ENCODE peak calls at places on chromosomes 7 and 10, in five cellular contexts. One of them, this sample, is unnamed.

GRCh38 chr7:143285806-143286521 is 1.2 kb downstream of the TMEM139 start:
- DNase-seq in transverse colon: no peak
- DNase-seq in esophagus muscularis mucosa: no peak
- DNase-seq in IMR-90: no peak
- DNase-seq in prostate gland: no peak
- DNase-seq in this sample: no peak

GRCh38 chr7:69932034-69932628 is 333.9 kb downstream of the AUTS2 start:
- DNase-seq in transverse colon: no peak
- DNase-seq in esophagus muscularis mucosa: no peak
- DNase-seq in IMR-90: peak
- DNase-seq in prostate gland: peak
- DNase-seq in this sample: no peak

GRCh38 chr7:42572046-42572445 is 335.0 kb upstream of the GLI3 start:
- DNase-seq in transverse colon: no peak
- DNase-seq in esophagus muscularis mucosa: no peak
- DNase-seq in IMR-90: no peak
- DNase-seq in prostate gland: no peak
- DNase-seq in this sample: no peak

GRCh38 chr7:66859794-66860645 is 61.0 kb upstream of the TMEM248 start:
- DNase-seq in transverse colon: no peak
- DNase-seq in esophagus muscularis mucosa: no peak
- DNase-seq in IMR-90: peak
- DNase-seq in prostate gland: peak
- DNase-seq in this sample: no peak

GRCh38 chr10:23951841-23952240 is 257.1 kb upstream of the KIAA1217 start:
- DNase-seq in transverse colon: no peak
- DNase-seq in esophagus muscularis mucosa: peak
- DNase-seq in IMR-90: no peak
- DNase-seq in prostate gland: no peak
- DNase-seq in this sample: no peak

GRCh38 chr7:1691601-1692499 is 21.8 kb downstream of the ELFN1 start:
- DNase-seq in transverse colon: no peak
- DNase-seq in esophagus muscularis mucosa: no peak
- DNase-seq in IMR-90: no peak
- DNase-seq in prostate gland: peak
- DNase-seq in this sample: no peak

GRCh38 chr7:113831509-113831908 is 87.3 kb downstream of the PPP1R3A start:
- DNase-seq in transverse colon: no peak
- DNase-seq in esophagus muscularis mucosa: no peak
- DNase-seq in IMR-90: peak
- DNase-seq in prostate gland: no peak
- DNase-seq in this sample: no peak

GRCh38 chr7:116443101-116443523 is 56.4 kb upstream of the CAV2 start:
- DNase-seq in transverse colon: no peak
- DNase-seq in esophagus muscularis mucosa: no peak
- DNase-seq in IMR-90: peak
- DNase-seq in prostate gland: no peak
- DNase-seq in this sample: no peak

GRCh38 chr10:53619678-53620077 is 847.1 kb upstream of the MBL2 start:
- DNase-seq in transverse colon: no peak
- DNase-seq in esophagus muscularis mucosa: no peak
- DNase-seq in IMR-90: no peak
- DNase-seq in prostate gland: no peak
- DNase-seq in this sample: no peak

GRCh38 chr7:134632937-134633540 is 13.6 kb upstream of the BPGM start:
- DNase-seq in transverse colon: no peak
- DNase-seq in esophagus muscularis mucosa: no peak
- DNase-seq in IMR-90: peak
- DNase-seq in prostate gland: no peak
- DNase-seq in this sample: no peak

GRCh38 chr7:18086165-18087030 is 58.8 kb upstream of the PRPS1L1 start:
- DNase-seq in transverse colon: peak
- DNase-seq in esophagus muscularis mucosa: no peak
- DNase-seq in IMR-90: no peak
- DNase-seq in prostate gland: no peak
- DNase-seq in this sample: no peak

GRCh38 chr10:7090529-7090928 is 320.3 kb downstream of the SFMBT2 start:
- DNase-seq in transverse colon: no peak
- DNase-seq in esophagus muscularis mucosa: no peak
- DNase-seq in IMR-90: peak
- DNase-seq in prostate gland: peak
- DNase-seq in this sample: no peak

GRCh38 chr10:73169320-73169719 is 1.4 kb downstream of the FAM149B1 start:
- DNase-seq in transverse colon: no peak
- DNase-seq in esophagus muscularis mucosa: no peak
- DNase-seq in IMR-90: no peak
- DNase-seq in prostate gland: no peak
- DNase-seq in this sample: no peak

GRCh38 chr10:114023198-114023597 is 20.5 kb upstream of the ADRB1 start:
- DNase-seq in transverse colon: no peak
- DNase-seq in esophagus muscularis mucosa: peak
- DNase-seq in IMR-90: peak
- DNase-seq in prostate gland: no peak
- DNase-seq in this sample: no peak

GRCh38 chr7:16934947-16935742 is 53.4 kb upstream of the AGR3 start:
- DNase-seq in transverse colon: peak
- DNase-seq in esophagus muscularis mucosa: no peak
- DNase-seq in IMR-90: peak
- DNase-seq in prostate gland: no peak
- DNase-seq in this sample: no peak

GRCh38 chr10:83083866-83084265 is 1055.4 kb upstream of the GHITM start:
- DNase-seq in transverse colon: no peak
- DNase-seq in esophagus muscularis mucosa: no peak
- DNase-seq in IMR-90: no peak
- DNase-seq in prostate gland: no peak
- DNase-seq in this sample: no peak

GRCh38 chr7:121985476-121985875 is 112.5 kb downstream of the PTPRZ1 start:
- DNase-seq in transverse colon: no peak
- DNase-seq in esophagus muscularis mucosa: no peak
- DNase-seq in IMR-90: no peak
- DNase-seq in prostate gland: no peak
- DNase-seq in this sample: no peak

GRCh38 chr7:158394936-158395335 is 192.7 kb downstream of the PTPRN2 start:
- DNase-seq in transverse colon: peak
- DNase-seq in esophagus muscularis mucosa: no peak
- DNase-seq in IMR-90: no peak
- DNase-seq in prostate gland: no peak
- DNase-seq in this sample: no peak

GRCh38 chr10:94997763-94998174 is 59.3 kb downstream of the CYP2C9 start:
- DNase-seq in transverse colon: no peak
- DNase-seq in esophagus muscularis mucosa: no peak
- DNase-seq in IMR-90: no peak
- DNase-seq in prostate gland: no peak
- DNase-seq in this sample: no peak

GRCh38 chr10:69004821-69005220 is 16.2 kb downstream of the KIFBP start:
- DNase-seq in transverse colon: no peak
- DNase-seq in esophagus muscularis mucosa: no peak
- DNase-seq in IMR-90: peak
- DNase-seq in prostate gland: no peak
- DNase-seq in this sample: no peak

GRCh38 chr7:53473371-53473770 is 437.9 kb downstream of the POM121L12 start:
- DNase-seq in transverse colon: no peak
- DNase-seq in esophagus muscularis mucosa: no peak
- DNase-seq in IMR-90: no peak
- DNase-seq in prostate gland: no peak
- DNase-seq in this sample: no peak

GRCh38 chr10:83527934-83528333 is 611.4 kb upstream of the GHITM start:
- DNase-seq in transverse colon: no peak
- DNase-seq in esophagus muscularis mucosa: no peak
- DNase-seq in IMR-90: no peak
- DNase-seq in prostate gland: no peak
- DNase-seq in this sample: no peak

GRCh38 chr7:73701357-73701995 is 18.0 kb downstream of the STX1A start:
- DNase-seq in transverse colon: peak
- DNase-seq in esophagus muscularis mucosa: no peak
- DNase-seq in IMR-90: peak
- DNase-seq in prostate gland: no peak
- DNase-seq in this sample: no peak

GRCh38 chr7:32588657-32589056 is 93.4 kb downstream of the AVL9 start:
- DNase-seq in transverse colon: no peak
- DNase-seq in esophagus muscularis mucosa: no peak
- DNase-seq in IMR-90: peak
- DNase-seq in prostate gland: no peak
- DNase-seq in this sample: no peak

GRCh38 chr7:97009753-97010732 is 4.7 kb downstream of the DLX6 start:
- DNase-seq in transverse colon: no peak
- DNase-seq in esophagus muscularis mucosa: peak
- DNase-seq in IMR-90: no peak
- DNase-seq in prostate gland: no peak
- DNase-seq in this sample: no peak

GRCh38 chr7:5694221-5694754 is 87.2 kb downstream of the RNF216 start:
- DNase-seq in transverse colon: no peak
- DNase-seq in esophagus muscularis mucosa: no peak
- DNase-seq in IMR-90: peak
- DNase-seq in prostate gland: no peak
- DNase-seq in this sample: no peak

GRCh38 chr7:5696346-5697100 is 84.9 kb downstream of the RNF216 start:
- DNase-seq in transverse colon: no peak
- DNase-seq in esophagus muscularis mucosa: no peak
- DNase-seq in IMR-90: no peak
- DNase-seq in prostate gland: no peak
- DNase-seq in this sample: no peak

GRCh38 chr7:5693529-5693928 is 87.9 kb downstream of the RNF216 start:
- DNase-seq in transverse colon: no peak
- DNase-seq in esophagus muscularis mucosa: no peak
- DNase-seq in IMR-90: peak
- DNase-seq in prostate gland: no peak
- DNase-seq in this sample: peak

GRCh38 chr7:5695709-5696345 is 85.6 kb downstream of the RNF216 start:
- DNase-seq in transverse colon: peak
- DNase-seq in esophagus muscularis mucosa: no peak
- DNase-seq in IMR-90: peak
- DNase-seq in prostate gland: no peak
- DNase-seq in this sample: no peak

GRCh38 chr7:5695037-5695708 is 86.3 kb downstream of the RNF216 start:
- DNase-seq in transverse colon: peak
- DNase-seq in esophagus muscularis mucosa: no peak
- DNase-seq in IMR-90: peak
- DNase-seq in prostate gland: no peak
- DNase-seq in this sample: peak
- TF ChIP-seq POLR2A in transverse colon: peak
- TF ChIP-seq POLR2A in esophagus muscularis mucosa: peak
- TF ChIP-seq POLR2A in IMR-90: peak
- TF ChIP-seq POLR2A in prostate gland: peak
- TF ChIP-seq POLR2A in this sample: peak

GRCh38 chr10:110495731-110496552 is 1.8 kb upstream of the DUSP5 start:
- DNase-seq in transverse colon: peak
- DNase-seq in esophagus muscularis mucosa: no peak
- DNase-seq in IMR-90: peak
- DNase-seq in prostate gland: no peak
- DNase-seq in this sample: no peak
- TF ChIP-seq POLR2A in transverse colon: no peak
- TF ChIP-seq POLR2A in esophagus muscularis mucosa: no peak
- TF ChIP-seq POLR2A in IMR-90: peak
- TF ChIP-seq POLR2A in prostate gland: no peak
- TF ChIP-seq POLR2A in this sample: no peak

GRCh38 chr7:36151921-36152755 is 916 bp upstream of the EEPD1 start:
- DNase-seq in transverse colon: no peak
- DNase-seq in esophagus muscularis mucosa: no peak
- DNase-seq in IMR-90: no peak
- DNase-seq in prostate gland: no peak
- DNase-seq in this sample: no peak
- TF ChIP-seq POLR2A in transverse colon: peak
- TF ChIP-seq POLR2A in esophagus muscularis mucosa: no peak
- TF ChIP-seq POLR2A in IMR-90: no peak
- TF ChIP-seq POLR2A in prostate gland: no peak
- TF ChIP-seq POLR2A in this sample: no peak

DNA sequence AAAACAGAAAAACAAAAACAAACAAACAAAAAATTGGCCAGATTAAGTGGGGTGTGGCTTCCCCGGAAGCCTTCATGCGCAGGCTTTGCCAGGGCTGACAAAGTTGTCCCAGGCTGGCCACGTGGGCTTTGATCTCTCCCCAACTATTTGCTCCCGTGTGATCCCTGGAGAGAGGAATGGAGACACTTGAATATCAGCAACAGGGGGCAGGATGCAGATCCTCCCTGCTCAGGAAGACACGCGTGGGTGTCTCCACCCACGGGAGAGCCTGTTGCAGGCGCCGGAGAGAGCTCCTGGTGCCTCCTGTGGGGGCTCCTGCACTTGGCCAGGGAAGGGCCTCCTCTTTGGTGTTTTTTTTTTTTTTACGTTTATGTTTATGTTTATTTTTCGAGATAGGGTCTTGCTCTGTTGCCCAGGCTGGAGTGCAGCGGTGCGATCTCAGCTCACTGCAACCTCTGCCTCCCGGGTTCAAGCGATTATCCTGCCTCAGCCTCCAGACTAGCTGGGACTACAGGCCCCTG is 19.0 kb downstream of the TRIM56 start:
- DNase-seq in transverse colon: no peak
- DNase-seq in esophagus muscularis mucosa: no peak
- DNase-seq in IMR-90: no peak
- DNase-seq in prostate gland: no peak
- DNase-seq in this sample: no peak
- TF ChIP-seq POLR2A in transverse colon: no peak
- TF ChIP-seq POLR2A in esophagus muscularis mucosa: no peak
- TF ChIP-seq POLR2A in IMR-90: no peak
- TF ChIP-seq POLR2A in prostate gland: no peak
- TF ChIP-seq POLR2A in this sample: no peak

This sample was measured in GM12878.